ENCODE peak calls at places on chromosomes 12 and 14, in four cellular contexts. E is AG04450; A is A549; I is CD8-positive, alpha-beta T cell. R is an unnamed sample.

GRCh38 chr12:95918194-95918993 is 24.0 kb downstream of the CCDC38 start:
- DNase-seq in E (no peak), A (peak), I (peak), R (no peak)

GRCh38 chr14:89807151-89807550 is 147.4 kb downstream of the EFCAB11 start:
- DNase-seq in A (no peak), E (no peak), I (no peak), R (no peak)

GRCh38 chr12:26642361-26642760 is 190.6 kb downstream of the ITPR2 start:
- DNase-seq in I (no peak), E (no peak), A (peak), R (no peak)

GRCh38 chr12:6938353-6939186 is 5.0 kb upstream of the RNU7-1 start:
- DNase-seq in E (no peak), I (peak), A (no peak), R (no peak)

GRCh38 chr14:65287264-65288131 is 125.0 kb upstream of the FUT8 start:
- DNase-seq in A (no peak), E (no peak), I (peak), R (peak)

GRCh38 chr12:27285395-27285794 is 41.3 kb downstream of the STK38L start:
- DNase-seq in I (no peak), E (no peak), A (no peak), R (no peak)

GRCh38 chr12:132222096-132222807 is 78.0 kb downstream of the NOC4L start:
- DNase-seq in I (peak), E (no peak), A (peak), R (peak)

GRCh38 chr14:100609331-100609870 is 22.2 kb upstream of the BEGAIN start:
- DNase-seq in A (no peak), I (no peak), E (no peak), R (peak)

GRCh38 chr14:90518941-90519256 is 122.1 kb downstream of the CALM1 start:
- DNase-seq in E (no peak), I (peak), A (peak), R (peak)

GRCh38 chr12:93318720-93319522 is 58.8 kb upstream of the NUDT4 start:
- DNase-seq in A (no peak), E (no peak), I (no peak), R (no peak)

GRCh38 chr12:2607881-2608607 is 186.7 kb upstream of the FKBP4 start:
- DNase-seq in I (no peak), E (no peak), A (no peak), R (no peak)

DNA sequence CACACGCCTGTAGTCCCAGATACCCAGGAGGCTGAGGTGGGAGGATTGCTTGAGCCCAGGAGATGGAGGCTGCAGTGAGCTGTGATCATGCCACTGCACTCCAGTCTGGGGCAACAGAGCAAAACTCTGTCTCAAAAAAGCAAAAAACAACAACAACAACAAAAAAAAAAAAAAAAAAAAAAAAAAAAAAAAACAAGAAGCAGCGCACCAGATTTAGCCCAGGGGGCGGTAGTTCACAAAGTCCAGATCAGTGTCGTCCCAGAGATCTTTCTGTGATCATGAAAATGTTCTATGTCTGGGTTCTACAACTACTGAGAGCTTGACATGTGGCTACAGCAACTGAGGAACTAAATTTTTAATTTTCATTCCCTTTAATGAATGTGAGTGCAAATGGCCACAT is 27.4 kb downstream of the OAS2 start:
- DNase-seq in E (no peak), A (peak), I (no peak), R (no peak)
- TF ChIP-seq CTCF in E (peak), A (peak), I (no peak), R (peak)

DNA sequence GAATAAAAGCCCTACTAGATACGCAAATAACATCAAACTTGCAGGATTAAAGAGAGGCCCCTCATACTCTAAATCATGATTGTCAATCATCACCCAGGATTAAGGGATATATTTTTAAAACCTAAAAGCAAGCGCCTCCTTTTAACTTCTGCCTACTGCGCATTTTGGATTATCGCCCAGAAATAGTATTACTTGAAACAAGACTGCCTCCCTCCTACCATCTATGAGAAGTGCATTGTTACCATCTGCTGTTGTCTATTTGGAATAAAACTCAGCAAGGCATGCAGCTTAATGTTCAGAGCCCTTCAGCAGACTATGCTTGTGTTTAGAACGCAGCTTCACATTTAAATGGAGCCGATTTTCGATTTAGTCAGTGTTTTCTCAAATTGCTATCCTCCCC is 79.6 kb downstream of the EXOC5 start:
- DNase-seq in A (peak), I (no peak), E (no peak), R (no peak)
- TF ChIP-seq CTCF in A (no peak), I (no peak), E (no peak), R (no peak)

GRCh38 chr14:77961853-77962580 is 162.1 kb downstream of the ADCK1 start:
- DNase-seq in E (no peak), I (no peak), A (peak), R (no peak)
- TF ChIP-seq CTCF in E (no peak), I (no peak), A (no peak), R (no peak)

DNA sequence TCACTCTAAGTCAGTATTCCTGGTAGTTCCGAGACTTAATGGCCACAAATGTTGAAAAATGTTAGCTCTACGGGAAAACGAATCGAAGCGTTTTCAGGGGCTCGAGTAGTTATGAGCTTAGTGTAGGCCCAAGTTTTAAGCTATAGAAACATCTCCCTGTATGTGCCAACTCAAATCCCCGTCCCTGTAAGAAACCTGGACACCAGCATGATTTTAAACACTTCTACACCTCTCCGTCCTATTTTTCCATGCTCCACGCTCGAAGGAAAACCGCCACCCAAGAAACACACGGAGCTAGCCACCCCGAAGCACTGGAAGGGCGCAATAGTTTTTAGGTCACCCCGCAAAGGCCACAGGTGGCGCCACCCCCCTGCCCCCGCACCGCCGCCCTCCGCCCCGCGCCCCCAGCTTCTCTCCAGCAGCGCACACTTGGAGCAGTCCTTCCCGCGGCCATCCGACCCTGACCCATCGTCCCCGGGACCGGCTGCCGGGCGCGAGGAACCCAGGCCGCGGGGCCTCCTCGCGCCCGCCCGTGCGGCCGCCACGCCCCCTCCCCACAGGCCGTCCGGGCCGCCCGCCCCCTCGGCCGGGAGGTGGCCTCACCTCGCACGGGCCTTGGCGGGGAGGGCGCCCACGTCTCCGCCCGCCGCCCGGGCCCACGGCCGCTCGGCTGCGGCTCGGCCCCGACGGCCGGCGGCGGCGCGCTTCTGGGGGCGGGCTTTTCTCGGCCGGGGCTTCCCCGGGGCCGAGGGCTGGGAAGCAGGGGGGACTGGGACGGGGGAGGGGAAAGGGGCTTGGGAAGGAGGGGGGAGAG is 519 bp downstream of the R3HDM2 start:
- DNase-seq in A (no peak), I (peak), E (no peak), R (peak)
- TF ChIP-seq CTCF in A (peak), I (no peak), E (no peak), R (no peak)

GRCh38 chr12:56084958-56085543 is 5.1 kb downstream of the ERBB3 start:
- DNase-seq in A (peak), E (no peak), I (no peak), R (peak)
- TF ChIP-seq CTCF in A (peak), E (peak), I (no peak), R (peak)

GRCh38 chr12:19181666-19182426 is 52.3 kb downstream of the PLEKHA5 start:
- DNase-seq in I (no peak), A (no peak), E (no peak), R (no peak)
- TF ChIP-seq CTCF in I (no peak), A (peak), E (peak), R (no peak)

GRCh38 chr12:53185582-53186153 is 4.9 kb upstream of the CSAD start:
- DNase-seq in E (no peak), I (no peak), A (no peak), R (no peak)
- TF ChIP-seq CTCF in E (no peak), I (no peak), A (peak), R (no peak)

GRCh38 chr12:73330584-73331351 is 1058.6 kb downstream of the TRHDE start:
- DNase-seq in I (no peak), A (no peak), E (no peak), R (no peak)
- TF ChIP-seq CTCF in I (no peak), A (no peak), E (no peak), R (no peak)